ENCODE peak calls at places on chromosomes 5 and 9, in seven cellular contexts. One of them, this sample, is unnamed.

GRCh38 chr5:156755421-156756087 is 94.5 kb upstream of the PPP1R2B start:
- DNase-seq in tibial artery: no peak
- DNase-seq in H1: no peak
- DNase-seq in HepG2: no peak
- DNase-seq in cardiac fibroblast: no peak
- DNase-seq in pancreas: no peak
- DNase-seq in GM12865: peak; percentile 17
- DNase-seq in this sample: no peak

GRCh38 chr5:67808340-67808739 is 407.2 kb upstream of the PIK3R1 start:
- DNase-seq in cardiac fibroblast: peak; percentile 5
- DNase-seq in GM12865: peak; percentile 38
- DNase-seq in pancreas: no peak
- DNase-seq in H1: no peak
- DNase-seq in HepG2: no peak
- DNase-seq in tibial artery: peak; percentile 73
- DNase-seq in this sample: no peak

GRCh38 chr5:36422957-36423356 is 121.3 kb upstream of the RANBP3L start:
- DNase-seq in cardiac fibroblast: peak; percentile 11
- DNase-seq in H1: no peak
- DNase-seq in tibial artery: no peak
- DNase-seq in HepG2: no peak
- DNase-seq in GM12865: no peak
- DNase-seq in pancreas: no peak
- DNase-seq in this sample: no peak

GRCh38 chr5:146426853-146427618 is 20.1 kb upstream of the TCERG1 start:
- DNase-seq in GM12865: peak; percentile 41
- DNase-seq in H1: no peak
- DNase-seq in pancreas: no peak
- DNase-seq in HepG2: peak; percentile 39
- DNase-seq in tibial artery: no peak
- DNase-seq in cardiac fibroblast: peak; percentile 66
- DNase-seq in this sample: peak; percentile 59

GRCh38 chr5:131252824-131253171 is 11.1 kb upstream of the CDC42SE2 start:
- DNase-seq in GM12865: peak; percentile 94
- DNase-seq in cardiac fibroblast: no peak
- DNase-seq in pancreas: no peak
- DNase-seq in tibial artery: peak; percentile 69
- DNase-seq in HepG2: no peak
- DNase-seq in H1: no peak
- DNase-seq in this sample: peak; percentile 55

GRCh38 chr9:99076483-99077171 is 28.3 kb upstream of the TGFBR1 start:
- DNase-seq in GM12865: peak; percentile 34
- DNase-seq in HepG2: no peak
- DNase-seq in pancreas: no peak
- DNase-seq in cardiac fibroblast: no peak
- DNase-seq in tibial artery: no peak
- DNase-seq in H1: no peak
- DNase-seq in this sample: peak; percentile 31

GRCh38 chr5:128241071-128241695 is 157.6 kb downstream of the SLC12A2 start:
- DNase-seq in cardiac fibroblast: no peak
- DNase-seq in tibial artery: no peak
- DNase-seq in pancreas: no peak
- DNase-seq in GM12865: no peak
- DNase-seq in HepG2: no peak
- DNase-seq in H1: no peak
- DNase-seq in this sample: no peak

GRCh38 chr5:173308226-173308625 is 20.0 kb downstream of the STC2 start:
- DNase-seq in cardiac fibroblast: no peak
- DNase-seq in HepG2: no peak
- DNase-seq in H1: no peak
- DNase-seq in GM12865: no peak
- DNase-seq in pancreas: no peak
- DNase-seq in tibial artery: no peak
- DNase-seq in this sample: no peak

GRCh38 chr5:57349214-57349613 is 133.4 kb downstream of the ACTBL2 start:
- DNase-seq in H1: no peak
- DNase-seq in cardiac fibroblast: peak; percentile 32
- DNase-seq in HepG2: no peak
- DNase-seq in pancreas: no peak
- DNase-seq in tibial artery: no peak
- DNase-seq in GM12865: no peak
- DNase-seq in this sample: no peak

GRCh38 chr9:121997791-121998190 is 95.3 kb downstream of the TTLL11 start:
- DNase-seq in H1: no peak
- DNase-seq in GM12865: no peak
- DNase-seq in tibial artery: no peak
- DNase-seq in cardiac fibroblast: peak; percentile 65
- DNase-seq in pancreas: no peak
- DNase-seq in HepG2: no peak
- DNase-seq in this sample: no peak

GRCh38 chr9:79581794-79582193 is 10.0 kb downstream of the TLE4 start:
- DNase-seq in pancreas: no peak
- DNase-seq in cardiac fibroblast: peak; percentile 72
- DNase-seq in H1: no peak
- DNase-seq in GM12865: no peak
- DNase-seq in tibial artery: no peak
- DNase-seq in HepG2: peak; percentile 41
- DNase-seq in this sample: no peak

DNA sequence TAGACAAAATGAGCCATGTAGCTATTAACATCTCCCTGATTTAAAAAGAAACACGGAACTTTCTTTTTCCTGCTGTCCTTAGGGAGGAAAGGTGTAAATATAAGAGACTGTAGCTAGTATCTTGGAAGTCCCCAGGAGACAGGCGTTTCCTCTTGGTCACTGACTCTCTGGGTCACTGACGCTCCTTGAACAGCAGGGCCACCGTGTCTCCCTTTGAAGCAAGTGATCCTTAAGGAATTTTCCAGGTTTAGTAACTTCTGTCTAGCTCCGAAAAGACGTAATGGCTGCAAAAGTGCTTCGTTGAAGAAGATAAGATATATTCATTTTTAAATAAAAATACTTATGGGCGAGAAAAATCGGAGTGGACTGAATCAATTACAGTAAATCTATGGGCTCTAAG is 743 bp upstream of the CLTA start:
- DNase-seq in HepG2: no peak
- DNase-seq in H1: no peak
- DNase-seq in tibial artery: no peak
- DNase-seq in pancreas: no peak
- DNase-seq in GM12865: peak; percentile 46
- DNase-seq in cardiac fibroblast: no peak
- DNase-seq in this sample: no peak
- TF ChIP-seq CTCF in HepG2: no peak
- TF ChIP-seq CTCF in H1: no peak
- TF ChIP-seq CTCF in tibial artery: no peak
- TF ChIP-seq CTCF in pancreas: no peak
- TF ChIP-seq CTCF in GM12865: no peak
- TF ChIP-seq CTCF in cardiac fibroblast: no peak
- TF ChIP-seq CTCF in this sample: no peak

GRCh38 chr5:141430332-141431113 is at the start of gene PCDHGA12:
- DNase-seq in HepG2: peak; percentile 24
- DNase-seq in GM12865: peak; percentile 91
- DNase-seq in tibial artery: no peak
- DNase-seq in pancreas: no peak
- DNase-seq in cardiac fibroblast: peak; percentile 96
- DNase-seq in H1: no peak
- DNase-seq in this sample: peak; percentile 85
- TF ChIP-seq CTCF in HepG2: peak; percentile 42
- TF ChIP-seq CTCF in GM12865: peak; percentile 75
- TF ChIP-seq CTCF in tibial artery: peak; percentile 22
- TF ChIP-seq CTCF in pancreas: no peak
- TF ChIP-seq CTCF in cardiac fibroblast: peak; percentile 78
- TF ChIP-seq CTCF in H1: no peak
- TF ChIP-seq CTCF in this sample: peak; percentile 9

GRCh38 chr9:21708846-21709245 is 93.6 kb upstream of the MTAP start:
- DNase-seq in pancreas: no peak
- DNase-seq in tibial artery: no peak
- DNase-seq in GM12865: no peak
- DNase-seq in H1: no peak
- DNase-seq in cardiac fibroblast: no peak
- DNase-seq in HepG2: no peak
- DNase-seq in this sample: no peak

GRCh38 chr9:21710792-21711191 is 91.6 kb upstream of the MTAP start:
- DNase-seq in tibial artery: no peak
- DNase-seq in pancreas: no peak
- DNase-seq in HepG2: no peak
- DNase-seq in cardiac fibroblast: no peak
- DNase-seq in H1: no peak
- DNase-seq in GM12865: peak; percentile 24
- DNase-seq in this sample: no peak

GRCh38 chr9:21711504-21711903 is 90.9 kb upstream of the MTAP start:
- DNase-seq in pancreas: no peak
- DNase-seq in tibial artery: no peak
- DNase-seq in cardiac fibroblast: no peak
- DNase-seq in GM12865: peak; percentile 30
- DNase-seq in H1: no peak
- DNase-seq in HepG2: no peak
- DNase-seq in this sample: no peak

GRCh38 chr9:21708225-21708624 is 94.2 kb upstream of the MTAP start:
- DNase-seq in H1: no peak
- DNase-seq in pancreas: no peak
- DNase-seq in HepG2: no peak
- DNase-seq in GM12865: no peak
- DNase-seq in tibial artery: no peak
- DNase-seq in cardiac fibroblast: no peak
- DNase-seq in this sample: no peak

GRCh38 chr9:21709464-21710058 is 92.9 kb upstream of the MTAP start:
- DNase-seq in H1: peak; percentile 84
- DNase-seq in HepG2: peak; percentile 37
- DNase-seq in cardiac fibroblast: peak; percentile 66
- DNase-seq in tibial artery: no peak
- DNase-seq in GM12865: peak; percentile 74
- DNase-seq in pancreas: no peak
- DNase-seq in this sample: peak; percentile 17
- TF ChIP-seq CTCF in H1: peak; percentile 83
- TF ChIP-seq CTCF in HepG2: peak; percentile 66
- TF ChIP-seq CTCF in cardiac fibroblast: peak; percentile 73
- TF ChIP-seq CTCF in tibial artery: peak; percentile 59
- TF ChIP-seq CTCF in GM12865: peak; percentile 79
- TF ChIP-seq CTCF in pancreas: peak; percentile 70
- TF ChIP-seq CTCF in this sample: peak; percentile 76

DNA sequence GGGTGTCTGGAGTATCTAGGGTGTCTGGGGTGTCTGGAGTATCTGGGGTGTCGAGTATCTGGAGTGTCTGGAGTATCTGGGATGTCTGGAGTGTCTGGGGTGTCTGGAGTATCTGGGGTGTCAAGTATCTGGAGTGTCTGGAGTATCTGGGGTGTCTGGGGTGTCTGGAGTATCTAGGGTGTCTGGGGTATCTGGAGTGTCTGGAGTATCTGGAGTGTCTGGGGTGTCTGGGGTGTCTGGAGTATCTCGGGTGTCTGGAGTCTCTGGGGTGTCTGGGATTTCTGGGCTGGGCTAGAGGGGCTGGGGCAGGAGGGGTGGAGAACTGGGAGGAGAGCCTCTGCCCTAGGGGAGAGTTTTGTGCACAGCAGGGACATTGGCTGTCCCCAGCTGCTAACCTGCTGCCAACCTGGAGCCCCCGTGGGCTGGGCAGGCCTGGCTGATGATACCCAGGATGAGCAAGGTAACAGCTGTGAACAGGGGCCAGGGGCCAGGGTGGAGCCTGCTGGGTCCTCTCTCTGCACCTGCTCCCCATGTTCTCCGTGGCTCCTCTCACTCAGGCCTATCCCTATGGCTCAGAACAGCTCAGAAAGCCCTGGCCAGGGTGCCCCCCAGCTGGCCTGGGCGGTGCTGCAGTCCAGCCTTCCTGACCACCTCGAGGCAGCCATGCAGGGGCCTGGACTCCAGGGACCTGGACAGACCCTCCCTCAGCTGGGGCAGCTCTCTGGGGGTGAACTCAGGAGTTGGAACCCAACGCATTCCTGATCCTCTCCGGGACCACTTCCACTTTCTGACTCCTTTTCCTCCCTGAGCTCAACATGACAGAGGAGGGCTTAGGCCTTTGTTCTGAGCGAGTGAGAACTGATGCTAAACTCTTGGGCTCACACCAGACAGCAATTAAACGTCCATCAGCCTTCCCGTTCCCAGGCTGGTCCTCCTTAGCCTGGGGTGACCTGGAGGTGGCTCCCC is 29.9 kb downstream of the LHX3 start:
- DNase-seq in H1: peak; percentile 49
- DNase-seq in HepG2: no peak
- DNase-seq in tibial artery: no peak
- DNase-seq in pancreas: no peak
- DNase-seq in cardiac fibroblast: no peak
- DNase-seq in GM12865: no peak
- DNase-seq in this sample: no peak
- TF ChIP-seq CTCF in H1: peak; percentile 5
- TF ChIP-seq CTCF in HepG2: peak; percentile 58
- TF ChIP-seq CTCF in tibial artery: no peak
- TF ChIP-seq CTCF in pancreas: no peak
- TF ChIP-seq CTCF in cardiac fibroblast: no peak
- TF ChIP-seq CTCF in GM12865: no peak
- TF ChIP-seq CTCF in this sample: no peak

This sample was measured in GM10248.